ENCODE peak calls at places on chromosomes 11 and 22, in eight cellular contexts. K is cardiac muscle cell, G is GM23338, N is ovary, O is body of pancreas, X is heart left ventricle, Y is HAP-1, P is psoas muscle. W is an unnamed sample.

GRCh38 chr11:12287374-12288211 is 89.8 kb upstream of the PARVA start:
- DNase-seq in P (peak; percentile 77), G (peak; percentile 80), K (peak; percentile 97), O (no peak), Y (peak; percentile 38), X (peak; percentile 80), N (peak; percentile 40), W (peak; percentile 61)

GRCh38 chr11:22558638-22559037 is 67.0 kb downstream of the FANCF start:
- DNase-seq in K (peak; percentile 8), N (no peak), O (no peak), Y (no peak), X (no peak), G (no peak), P (no peak), W (peak; percentile 13)

GRCh38 chr11:1632053-1632714 is 2.6 kb downstream of the KRTAP5-5 start:
- DNase-seq in G (no peak), X (no peak), O (peak; percentile 66), N (no peak), P (peak; percentile 34), K (no peak), Y (no peak), W (no peak)

GRCh38 chr11:55357560-55358184 is 10.1 kb upstream of the OR4A15 start:
- DNase-seq in K (no peak), G (peak; percentile 5), X (no peak), N (no peak), P (no peak), O (no peak), Y (peak; percentile 67), W (no peak)

GRCh38 chr22:40051322-40051721 is 56.6 kb downstream of the FAM83F start:
- DNase-seq in N (no peak), G (no peak), Y (no peak), K (no peak), P (no peak), X (no peak), O (no peak), W (no peak)

GRCh38 chr22:30823015-30823370 is 128.3 kb downstream of the OSBP2 start:
- DNase-seq in N (no peak), P (no peak), O (no peak), G (peak; percentile 70), X (no peak), K (peak; percentile 11), Y (no peak), W (no peak)

GRCh38 chr11:95231881-95232605 is 1.0 kb upstream of the SESN3 start:
- DNase-seq in K (peak; percentile 67), G (peak; percentile 85), X (peak; percentile 67), O (peak; percentile 74), N (peak; percentile 83), P (peak; percentile 79), Y (peak; percentile 37), W (peak; percentile 7)

GRCh38 chr22:33969052-33969451 is 48.8 kb upstream of the LARGE1 start:
- DNase-seq in P (no peak), O (no peak), Y (no peak), G (peak; percentile 39), X (no peak), N (no peak), K (no peak), W (no peak)

GRCh38 chr11:10899542-10899830 is 41.6 kb upstream of the ZBED5 start:
- DNase-seq in P (peak; percentile 69), K (no peak), G (no peak), X (peak; percentile 81), N (peak; percentile 27), Y (no peak), O (no peak), W (peak; percentile 30)

GRCh38 chr22:29524440-29525191 is 28.9 kb downstream of the THOC5 start:
- DNase-seq in K (peak; percentile 38), X (no peak), O (peak; percentile 25), P (no peak), G (peak; percentile 63), N (peak; percentile 13), Y (no peak), W (peak; percentile 64)

GRCh38 chr11:123640677-123641494 is 13.5 kb downstream of the SCN3B start:
- DNase-seq in Y (peak; percentile 38), P (peak; percentile 73), G (peak; percentile 83), X (peak; percentile 40), O (peak; percentile 53), K (peak; percentile 54), N (no peak), W (peak; percentile 65)

GRCh38 chr11:6627762-6628241 is 8.6 kb upstream of the TPP1 start:
- DNase-seq in N (no peak), K (no peak), Y (no peak), X (no peak), P (no peak), O (no peak), G (no peak), W (no peak)

GRCh38 chr11:76277298-76278175 is 71.2 kb upstream of the WNT11 start:
- DNase-seq in N (no peak), O (no peak), G (peak; percentile 33), X (no peak), P (no peak), K (no peak), Y (no peak), W (no peak)

GRCh38 chr11:26578998-26579635 is 7.1 kb upstream of the MUC15 start:
- DNase-seq in X (no peak), Y (peak; percentile 14), P (no peak), K (no peak), O (no peak), G (no peak), N (no peak), W (no peak)

GRCh38 chr11:22703040-22703439 is 36.6 kb downstream of the GAS2 start:
- DNase-seq in Y (no peak), O (peak; percentile 37), K (peak; percentile 78), G (peak; percentile 33), N (no peak), P (no peak), X (no peak), W (no peak)

GRCh38 chr11:134475951-134476350 is 63.9 kb upstream of the B3GAT1 start:
- DNase-seq in X (no peak), K (no peak), Y (no peak), O (no peak), P (no peak), N (no peak), G (no peak), W (no peak)

GRCh38 chr11:17598700-17599459 is 51.8 kb downstream of the OTOG start:
- DNase-seq in K (peak; percentile 70), G (peak; percentile 94), N (peak; percentile 33), P (peak; percentile 87), Y (peak; percentile 49), X (peak; percentile 60), O (peak; percentile 73), W (peak; percentile 79)

GRCh38 chr22:49052560-49052959 is 775.1 kb downstream of the BRD1 start:
- DNase-seq in N (no peak), K (no peak), X (no peak), O (no peak), Y (no peak), P (no peak), G (no peak), W (no peak)

GRCh38 chr22:49052023-49052538 is 775.6 kb downstream of the BRD1 start:
- DNase-seq in N (no peak), K (peak; percentile 4), Y (no peak), P (no peak), X (no peak), O (peak; percentile 26), G (no peak), W (no peak)

GRCh38 chr22:49053574-49053973 is 774.1 kb downstream of the BRD1 start:
- DNase-seq in K (no peak), O (no peak), Y (no peak), P (no peak), X (no peak), N (no peak), G (no peak), W (no peak)

GRCh38 chr22:49049691-49050090 is 778.0 kb downstream of the BRD1 start:
- DNase-seq in K (no peak), Y (no peak), N (no peak), G (no peak), P (no peak), O (no peak), X (no peak), W (no peak)

GRCh38 chr22:49051491-49052022 is 776.1 kb downstream of the BRD1 start:
- DNase-seq in P (no peak), N (no peak), X (no peak), O (no peak), G (no peak), K (no peak), Y (no peak), W (no peak)
- H3K4me3 ChIP-seq in P (peak overlapping the region; percentile 54), N (no peak overlapping the region), X (peak overlapping the region; percentile 24), O (no peak overlapping the region), G (no peak overlapping the region), K (no peak overlapping the region), Y (no peak overlapping the region), W (no peak overlapping the region)

GRCh38 chr11:131999084-131999483 is 628.7 kb downstream of the NTM start:
- DNase-seq in K (peak; percentile 42), O (no peak), P (no peak), N (no peak), X (no peak), G (peak; percentile 20), Y (no peak), W (no peak)

GRCh38 chr11:131999955-132000354 is 629.5 kb downstream of the NTM start:
- DNase-seq in G (no peak), O (no peak), P (no peak), K (no peak), X (no peak), Y (no peak), N (no peak), W (no peak)

GRCh38 chr11:131993291-131993690 is 622.9 kb downstream of the NTM start:
- DNase-seq in Y (no peak), N (no peak), P (no peak), X (no peak), O (no peak), G (no peak), K (no peak), W (no peak)

GRCh38 chr11:131998020-131998419 is 627.6 kb downstream of the NTM start:
- DNase-seq in K (no peak), X (no peak), O (no peak), Y (no peak), G (no peak), P (no peak), N (no peak), W (no peak)
- H3K36me3 ChIP-seq in K (no peaks in the 10 kb centered on the region), X (no peaks in the 10 kb centered on the region), O (no peaks in the 10 kb centered on the region), Y (no peaks in the 10 kb centered on the region), G (no peaks in the 10 kb centered on the region), P (no peaks in the 10 kb centered on the region), N (no peaks in the 10 kb centered on the region), W (no peaks in the 10 kb centered on the region)

DNA sequence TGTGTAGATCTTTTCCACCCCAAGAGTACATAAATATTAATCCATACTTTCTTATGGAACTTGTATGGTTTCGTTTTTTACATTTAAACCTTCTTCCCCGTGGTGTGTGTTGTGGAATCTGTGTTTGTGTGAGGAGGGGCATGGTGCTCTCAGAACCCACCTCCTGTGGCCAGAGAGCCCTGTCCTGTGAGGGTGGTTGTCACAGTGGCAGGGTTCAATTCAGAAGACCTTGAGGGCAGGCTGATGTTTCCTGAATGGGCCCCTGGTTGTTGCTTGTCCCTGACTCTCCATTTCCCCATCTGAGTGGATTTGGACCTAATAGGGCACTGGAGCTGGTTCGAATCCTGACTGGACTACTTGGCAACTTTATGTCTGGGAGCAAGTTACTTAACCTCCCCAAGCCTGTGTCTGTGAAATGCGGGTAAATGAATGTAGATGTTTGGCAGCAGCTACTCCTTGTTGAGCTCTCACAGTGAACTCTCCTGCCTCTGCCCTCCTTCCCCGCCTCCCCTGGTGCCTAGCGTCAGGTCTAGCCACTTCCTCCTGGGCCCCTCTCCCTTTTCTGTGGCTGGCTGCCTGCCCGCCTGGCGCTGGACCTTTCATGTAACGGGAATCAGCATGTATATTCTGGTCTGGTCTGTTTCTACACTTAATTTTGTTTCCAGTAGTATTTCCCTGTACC is 7.3 kb downstream of the NEAT1 start:
- DNase-seq in X (peak; percentile 79), K (peak; percentile 91), P (peak; percentile 85), Y (no peak), O (peak; percentile 78), N (peak; percentile 67), G (peak; percentile 50), W (no peak)
- H3K4me3 ChIP-seq in X (peak overlapping the region; percentile 84), K (no peak overlapping the region), P (peak overlapping the region; percentile 86), Y (peak overlapping the region; percentile 2), O (no peak overlapping the region), N (peak overlapping the region; percentile 12), G (no peak overlapping the region), W (no peak overlapping the region)

GRCh38 chr22:42957958-42958357 is 57.0 kb downstream of the PACSIN2 start:
- DNase-seq in Y (no peak), G (no peak), X (no peak), P (no peak), K (no peak), O (no peak), N (no peak), W (no peak)
- H3K36me3 ChIP-seq in Y (no peaks in the 10 kb centered on the region), G (no peaks in the 10 kb centered on the region), X (no peaks in the 10 kb centered on the region), P (no peaks in the 10 kb centered on the region), K (no peaks in the 10 kb centered on the region), O (no peaks in the 10 kb centered on the region), N (no peaks in the 10 kb centered on the region), W (peaks cover under 1% of the 10 kb centered on the region)

W was measured in WERI-Rb-1.